ENCODE peak calls at places on chromosome 2, in six cellular contexts. Y, G, W, F, T and L are unnamed samples. For H3K9me3, the result is how much of the 10 kb centered on the place peaks cover.

GRCh38 chr2:182330451-182331325 is 96.1 kb downstream of the PDE1A start:
- DNase-seq in Y (no peak), G (no peak), W (no peak), F (no peak), T (peak), L (no peak)

GRCh38 chr2:113124181-113124961 is 3.0 kb upstream of the IL1RN start:
- DNase-seq in Y (no peak), G (no peak), W (no peak), F (no peak), T (peak), L (no peak)

GRCh38 chr2:69154031-69154430 is 141.1 kb downstream of the ANTXR1 start:
- DNase-seq in Y (no peak), G (no peak), W (no peak), F (no peak), T (peak), L (no peak)

GRCh38 chr2:144370937-144371584 is 148.9 kb downstream of the ZEB2 start:
- DNase-seq in Y (no peak), G (no peak), W (no peak), F (no peak), T (peak), L (no peak)

GRCh38 chr2:39548971-39549370 is 111.9 kb upstream of the MAP4K3 start:
- DNase-seq in Y (no peak), G (no peak), W (no peak), F (no peak), T (no peak), L (no peak)

GRCh38 chr2:67798536-67799160 is 264.2 kb downstream of the C1D start:
- DNase-seq in Y (no peak), G (no peak), W (no peak), F (no peak), T (no peak), L (no peak)

GRCh38 chr2:146748046-146748445 is 1096.8 kb upstream of the ACVR2A start:
- DNase-seq in Y (no peak), G (no peak), W (no peak), F (no peak), T (no peak), L (no peak)

GRCh38 chr2:21254170-21254965 is 130.6 kb downstream of the TDRD15 start:
- DNase-seq in Y (no peak), G (no peak), W (no peak), F (no peak), T (no peak), L (no peak)

GRCh38 chr2:27255660-27256059 is 7.2 kb downstream of the SLC30A3 start:
- DNase-seq in Y (no peak), G (no peak), W (no peak), F (no peak), T (peak), L (no peak)

GRCh38 chr2:11435036-11435435 is 30.9 kb downstream of the E2F6 start:
- DNase-seq in Y (no peak), G (no peak), W (no peak), F (no peak), T (no peak), L (no peak)

GRCh38 chr2:26595146-26595545 is 46.0 kb downstream of the CIB4 start:
- DNase-seq in Y (no peak), G (no peak), W (no peak), F (peak), T (no peak), L (no peak)

GRCh38 chr2:216404010-216404618 is 8.2 kb upstream of the SMARCAL1 start:
- DNase-seq in Y (no peak), G (no peak), W (no peak), F (no peak), T (no peak), L (peak)

GRCh38 chr2:29196792-29197788 is 81.9 kb downstream of the CLIP4 start:
- DNase-seq in Y (no peak), G (peak), W (peak), F (peak), T (peak), L (peak)

GRCh38 chr2:234162876-234163275 is 112.4 kb downstream of the SPP2 start:
- DNase-seq in Y (no peak), G (no peak), W (no peak), F (no peak), T (no peak), L (no peak)

GRCh38 chr2:8219096-8219495 is 462.8 kb upstream of the ID2 start:
- DNase-seq in Y (no peak), G (no peak), W (no peak), F (no peak), T (no peak), L (no peak)

GRCh38 chr2:72334806-72335205 is 187.1 kb upstream of the CYP26B1 start:
- DNase-seq in Y (no peak), G (no peak), W (no peak), F (no peak), T (no peak), L (no peak)

GRCh38 chr2:54015809-54016703 is 45.3 kb upstream of the PSME4 start:
- DNase-seq in Y (no peak), G (no peak), W (no peak), F (no peak), T (peak), L (no peak)

GRCh38 chr2:108908717-108909077 is 80.3 kb downstream of the EDAR start:
- DNase-seq in Y (no peak), G (no peak), W (no peak), F (no peak), T (no peak), L (no peak)

GRCh38 chr2:224260605-224261004 is 141.3 kb downstream of the FAM124B start:
- DNase-seq in Y (no peak), G (no peak), W (no peak), F (no peak), T (no peak), L (no peak)

GRCh38 chr2:142180820-142181533 is 50.2 kb upstream of the LRP1B start:
- DNase-seq in Y (no peak), G (peak), W (peak), F (no peak), T (peak), L (no peak)

GRCh38 chr2:235921508-235922260 is 246.5 kb downstream of the GBX2 start:
- DNase-seq in Y (no peak), G (no peak), W (no peak), F (no peak), T (no peak), L (no peak)

GRCh38 chr2:233470839-233471238 is 95.7 kb downstream of the USP40 start:
- DNase-seq in Y (no peak), G (no peak), W (no peak), F (no peak), T (no peak), L (no peak)

GRCh38 chr2:104897515-104898184 is 43.7 kb downstream of the POU3F3 start:
- DNase-seq in Y (no peak), G (no peak), W (no peak), F (no peak), T (peak), L (no peak)

GRCh38 chr2:46972438-46972837 is 56.8 kb upstream of the MCFD2 start:
- DNase-seq in Y (no peak), G (no peak), W (no peak), F (no peak), T (no peak), L (no peak)

GRCh38 chr2:64243081-64244048 is 99.1 kb upstream of the PELI1 start:
- DNase-seq in Y (no peak), G (no peak), W (no peak), F (no peak), T (no peak), L (no peak)

GRCh38 chr2:240525802-240526201 is 32.0 kb downstream of the ANKMY1 start:
- DNase-seq in Y (no peak), G (no peak), W (no peak), F (no peak), T (no peak), L (no peak)

GRCh38 chr2:70596739-70597138 is 43.1 kb upstream of the TGFA start:
- DNase-seq in Y (no peak), G (no peak), W (no peak), F (no peak), T (peak), L (no peak)

GRCh38 chr2:207796585-207797350 is 27.1 kb upstream of the FZD5 start:
- DNase-seq in Y (no peak), G (no peak), W (no peak), F (peak), T (no peak), L (no peak)

GRCh38 chr2:195837987-195838386 is 181.0 kb downstream of the SLC39A10 start:
- DNase-seq in Y (no peak), G (no peak), W (no peak), F (no peak), T (peak), L (no peak)

DNA sequence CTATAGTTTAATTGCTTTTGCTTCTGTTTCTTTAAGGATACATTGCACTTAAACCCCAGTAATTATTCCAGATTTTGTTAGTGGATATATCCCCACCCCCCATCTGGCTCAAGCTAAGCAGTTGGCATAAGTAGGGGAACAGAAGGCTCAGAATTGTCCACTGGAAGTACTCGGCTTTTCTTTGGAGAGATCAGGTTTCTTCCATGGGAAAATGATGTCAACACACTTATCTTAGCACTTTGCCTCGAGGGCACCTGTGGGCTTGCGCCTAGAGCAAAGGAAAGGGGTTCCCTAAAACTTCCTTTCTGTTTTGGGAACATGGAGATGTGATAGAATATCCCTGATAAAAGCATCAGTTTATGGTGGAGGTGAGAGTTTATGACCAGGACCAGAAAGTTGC is 130.6 kb downstream of the FMNL2 start:
- DNase-seq in Y (no peak), G (no peak), W (no peak), F (no peak), T (no peak), L (no peak)
- H3K27ac ChIP-seq in Y (no peak), G (no peak), W (no peak), F (no peak), T (no peak), L (no peak)

DNA sequence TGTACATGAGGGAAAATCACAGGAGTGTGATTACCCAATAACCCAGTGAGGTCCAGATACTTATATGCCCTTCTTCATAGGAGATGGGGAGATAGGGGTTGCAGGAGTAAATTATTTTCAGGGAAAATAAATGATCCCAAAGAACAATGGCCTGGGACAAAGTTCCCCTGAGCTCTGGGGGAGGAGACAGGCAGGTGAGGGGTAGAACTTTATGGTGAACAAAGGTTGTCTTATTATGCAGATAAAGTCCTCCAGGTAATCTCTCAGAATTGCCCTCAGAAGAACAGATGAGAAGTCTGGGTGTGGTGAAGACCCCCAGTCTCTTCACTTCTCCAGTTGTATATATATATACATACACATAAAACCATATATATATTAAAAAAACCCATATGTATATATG is 22.1 kb upstream of the RMDN2 start:
- DNase-seq in Y (no peak), G (no peak), W (no peak), F (no peak), T (no peak), L (no peak)
- H3K9me3 ChIP-seq in Y (under half), G (under half), W (under half), F (under half), T (under half), L (under half)

GRCh38 chr2:190987938-190988337 is 26.0 kb downstream of the STAT1 start:
- DNase-seq in Y (no peak), G (no peak), W (no peak), F (no peak), T (no peak), L (no peak)
- H3K27ac ChIP-seq in Y (no peak), G (no peak), W (no peak), F (no peak), T (no peak), L (no peak)

DNA sequence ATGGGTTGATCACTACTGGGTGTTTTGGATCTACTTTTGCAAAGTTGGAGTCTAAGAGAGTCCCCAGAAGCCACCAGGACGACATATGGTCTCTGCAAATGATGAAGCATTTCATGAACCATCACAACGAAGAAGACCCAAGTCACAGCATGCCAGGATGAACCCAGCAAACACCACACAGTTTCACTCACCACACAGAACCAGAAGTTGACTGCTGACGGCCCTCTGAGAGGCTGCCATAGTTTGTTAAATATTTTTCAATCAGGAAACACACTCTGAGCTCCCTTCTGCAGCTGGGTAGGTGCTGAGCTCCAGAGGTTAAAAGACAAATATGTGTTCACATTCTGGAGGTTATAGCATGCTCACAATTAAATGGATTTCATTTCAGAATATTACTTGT is 271.4 kb downstream of the DCDC2C start:
- DNase-seq in Y (no peak), G (no peak), W (no peak), F (no peak), T (no peak), L (no peak)
- H3K9me3 ChIP-seq in Y (under half), G (under half), W (under half), F (under half), T (under half), L (under half)

GRCh38 chr2:75290600-75291140 is 91.3 kb upstream of the TACR1 start:
- DNase-seq in Y (no peak), G (no peak), W (no peak), F (no peak), T (no peak), L (no peak)
- H3K27ac ChIP-seq in Y (no peak), G (no peak), W (no peak), F (no peak), T (no peak), L (no peak)

DNA sequence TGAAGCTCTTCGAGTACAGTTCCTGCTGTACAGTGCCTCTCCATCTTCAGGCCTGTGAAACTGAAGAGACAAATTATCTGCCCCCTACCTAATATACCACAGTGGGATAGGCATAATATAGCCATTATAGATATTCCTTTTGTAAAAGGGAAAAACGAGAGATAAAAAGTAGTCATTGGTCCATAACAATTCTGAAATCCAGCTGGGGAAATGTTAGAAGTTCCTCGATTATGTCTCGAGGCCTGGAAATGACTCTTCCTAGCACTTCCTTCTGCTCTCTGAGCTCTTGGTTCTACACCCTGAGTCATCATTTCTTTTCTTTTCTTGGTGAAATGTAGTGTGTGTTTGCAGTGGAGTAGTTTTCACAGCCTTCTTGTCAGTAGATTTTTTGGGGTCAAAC is 51.5 kb downstream of the ASB1 start:
- DNase-seq in Y (no peak), G (no peak), W (no peak), F (no peak), T (no peak), L (no peak)
- H3K9me3 ChIP-seq in Y (under half), G (under half), W (under half), F (under half), T (under half), L (under half)

GRCh38 chr2:189658281-189658680 is 3.0 kb upstream of the ASNSD1 start:
- DNase-seq in Y (no peak), G (no peak), W (no peak), F (no peak), T (no peak), L (no peak)
- H3K27ac ChIP-seq in Y (peak), G (no peak), W (peak), F (peak), T (peak), L (peak)

GRCh38 chr2:125588780-125589179 is 1067.2 kb upstream of the GYPC start:
- DNase-seq in Y (no peak), G (no peak), W (no peak), F (no peak), T (no peak), L (no peak)
- H3K9me3 ChIP-seq in Y (under half), G (under half), W (under half), F (under half), T (under half), L (under half)

GRCh38 chr2:138548796-138549195 is 47.2 kb downstream of the SPOPL start:
- DNase-seq in Y (no peak), G (no peak), W (no peak), F (no peak), T (no peak), L (no peak)

GRCh38 chr2:138550670-138551287 is 49.2 kb downstream of the SPOPL start:
- DNase-seq in Y (no peak), G (no peak), W (no peak), F (no peak), T (no peak), L (no peak)

GRCh38 chr2:138554123-138554522 is 52.6 kb downstream of the SPOPL start:
- DNase-seq in Y (no peak), G (no peak), W (no peak), F (no peak), T (no peak), L (no peak)

GRCh38 chr2:138550172-138550571 is 48.6 kb downstream of the SPOPL start:
- DNase-seq in Y (no peak), G (no peak), W (no peak), F (no peak), T (no peak), L (no peak)
- H3K27ac ChIP-seq in Y (no peak), G (no peak), W (no peak), F (no peak), T (no peak), L (no peak)